ENCODE peak calls at places on chromosomes 16 and 17, in seven cellular contexts. H is hepatic stellate cell; Q is activated T-helper 9 cell treated with anti-CD3 and anti-CD28 coated beads, Interleukin-2, amount 50 U/mL, for 16 hours; P is activated CD4-positive, alpha-beta T cell treated with anti-CD3 and anti-CD28 coated beads for 24 hours; Y is stimulated activated CD8-positive, alpha-beta memory T cell treated with anti-CD3 and anti-CD28 coated beads, Interleukin-4, amount 100 ng/mL, for 24 hours; J is omental fat pad; M is left lung. U is an unnamed sample.

GRCh38 chr16:86608301-86608747 is 30.0 kb downstream of the FOXL1 start:
- DNase-seq in Q (no peak), Y (no peak), J (no peak), P (no peak), M (no peak), H (no peak), U (peak; percentile 80)

GRCh38 chr16:8623634-8624033 is 2.1 kb downstream of the METTL22 start:
- DNase-seq in Y (no peak), Q (no peak), H (peak; percentile 26), M (no peak), J (no peak), P (no peak), U (no peak)

GRCh38 chr16:78065344-78065743 is 34.1 kb upstream of the WWOX start:
- DNase-seq in Q (no peak), M (no peak), H (no peak), P (no peak), Y (no peak), J (no peak), U (no peak)

GRCh38 chr17:60752873-60753577 is 75.4 kb downstream of the BCAS3 start:
- DNase-seq in Q (no peak), M (no peak), H (no peak), P (no peak), J (no peak), Y (no peak), U (no peak)

GRCh38 chr16:83661656-83662055 is 146.1 kb upstream of the HSBP1 start:
- DNase-seq in H (no peak), M (no peak), P (no peak), J (no peak), Q (no peak), Y (no peak), U (no peak)

GRCh38 chr17:50220811-50221210 is 19.4 kb upstream of the COL1A1 start:
- DNase-seq in Q (no peak), P (no peak), M (no peak), J (no peak), Y (no peak), H (no peak), U (no peak)

GRCh38 chr17:850828-851759 is 68.9 kb downstream of the MRM3 start:
- DNase-seq in J (no peak), Y (no peak), P (no peak), H (peak; percentile 50), Q (no peak), M (no peak), U (no peak)

GRCh38 chr17:76139801-76140660 is 1.0 kb downstream of the FOXJ1 start:
- DNase-seq in M (peak; percentile 82), Y (peak; percentile 47), Q (no peak), H (no peak), J (no peak), P (no peak), U (no peak)

GRCh38 chr17:17818088-17818526 is 18.7 kb downstream of the SREBF1 start:
- DNase-seq in Q (no peak), P (no peak), M (no peak), Y (no peak), J (no peak), H (no peak), U (no peak)

GRCh38 chr17:71902931-71903506 is 217.8 kb upstream of the SOX9 start:
- DNase-seq in M (no peak), Q (no peak), Y (no peak), P (no peak), H (no peak), J (no peak), U (no peak)

GRCh38 chr16:86566966-86567700 is 504 bp downstream of the FOXC2 start:
- DNase-seq in H (peak; percentile 72), J (no peak), P (no peak), Q (no peak), M (peak; percentile 64), Y (no peak), U (no peak)

GRCh38 chr16:15820837-15821236 is 36.0 kb downstream of the MYH11 start:
- DNase-seq in Y (no peak), M (no peak), Q (no peak), H (no peak), J (no peak), P (no peak), U (no peak)

GRCh38 chr16:49061315-49061714 is 220.3 kb downstream of the CBLN1 start:
- DNase-seq in H (no peak), M (no peak), J (no peak), P (no peak), Y (no peak), Q (no peak), U (no peak)

GRCh38 chr17:82668631-82669099 is 20.4 kb upstream of the WDR45B start:
- DNase-seq in Q (no peak), P (peak; percentile 18), H (no peak), Y (peak; percentile 26), J (no peak), M (peak; percentile 88), U (no peak)

GRCh38 chr16:69513180-69513966 is 52.4 kb upstream of the NFAT5 start:
- DNase-seq in Q (no peak), H (no peak), M (no peak), Y (no peak), P (no peak), J (no peak), U (no peak)

GRCh38 chr17:76337413-76337777 is 16.3 kb downstream of the PRPSAP1 start:
- DNase-seq in J (no peak), Q (no peak), M (no peak), Y (no peak), P (no peak), H (no peak), U (no peak)